ENCODE peak calls at places on chromosome 12, in four cellular contexts. One of them, this sample, is unnamed.

GRCh38 chr12:124543052-124543590 is 24.3 kb downstream of the NCOR2 start:
- DNase-seq in K562: no peak
- DNase-seq in HepG2: no peak
- DNase-seq in GM12878: no peak
- DNase-seq in this sample: no peak

GRCh38 chr12:65603428-65604351 is 220.6 kb upstream of the HMGA2 start:
- DNase-seq in K562: peak; percentile 30
- DNase-seq in HepG2: no peak
- DNase-seq in GM12878: no peak
- DNase-seq in this sample: peak; percentile 50

GRCh38 chr12:5522358-5523335 is 90.7 kb downstream of the NTF3 start:
- DNase-seq in K562: no peak
- DNase-seq in HepG2: no peak
- DNase-seq in GM12878: no peak
- DNase-seq in this sample: no peak

GRCh38 chr12:93107943-93108342 is 178.8 kb upstream of the EEA1 start:
- DNase-seq in K562: no peak
- DNase-seq in HepG2: no peak
- DNase-seq in GM12878: no peak
- DNase-seq in this sample: no peak

GRCh38 chr12:90338365-90338764 is 616.6 kb downstream of the CCER1 start:
- DNase-seq in K562: no peak
- DNase-seq in HepG2: no peak
- DNase-seq in GM12878: no peak
- DNase-seq in this sample: peak; percentile 73

GRCh38 chr12:2531371-2531770 is 263.4 kb upstream of the FKBP4 start:
- DNase-seq in K562: no peak
- DNase-seq in HepG2: no peak
- DNase-seq in GM12878: no peak
- DNase-seq in this sample: peak; percentile 9

GRCh38 chr12:132160671-132161045 is 16.4 kb downstream of the NOC4L start:
- DNase-seq in K562: no peak
- DNase-seq in HepG2: no peak
- DNase-seq in GM12878: no peak
- DNase-seq in this sample: no peak

GRCh38 chr12:105933671-105934665 is 204.8 kb downstream of the NUAK1 start:
- DNase-seq in K562: no peak
- DNase-seq in HepG2: no peak
- DNase-seq in GM12878: no peak
- DNase-seq in this sample: no peak

GRCh38 chr12:6083606-6084005 is 40.9 kb downstream of the VWF start:
- DNase-seq in K562: no peak
- DNase-seq in HepG2: no peak
- DNase-seq in GM12878: no peak
- DNase-seq in this sample: no peak

GRCh38 chr12:67649165-67650126 is 901 bp downstream of the DYRK2 start:
- DNase-seq in K562: peak; percentile 27
- DNase-seq in HepG2: no peak
- DNase-seq in GM12878: no peak
- DNase-seq in this sample: peak; percentile 32

GRCh38 chr12:14239350-14239934 is 126.0 kb upstream of the ATF7IP start:
- DNase-seq in K562: no peak
- DNase-seq in HepG2: peak; percentile 85
- DNase-seq in GM12878: peak; percentile 86
- DNase-seq in this sample: peak; percentile 67

GRCh38 chr12:48973992-48974673 is 2.6 kb upstream of the WNT10B start:
- DNase-seq in K562: peak; percentile 72
- DNase-seq in HepG2: no peak
- DNase-seq in GM12878: no peak
- DNase-seq in this sample: peak; percentile 81

GRCh38 chr12:61676520-61676919 is 583.7 kb upstream of the USP15 start:
- DNase-seq in K562: no peak
- DNase-seq in HepG2: no peak
- DNase-seq in GM12878: no peak
- DNase-seq in this sample: no peak

GRCh38 chr12:123937707-123938600 is 34.7 kb downstream of the CCDC92 start:
- DNase-seq in K562: no peak
- DNase-seq in HepG2: no peak
- DNase-seq in GM12878: no peak
- DNase-seq in this sample: no peak

GRCh38 chr12:88111074-88111652 is 30.7 kb downstream of the CEP290 start:
- DNase-seq in K562: peak; percentile 25
- DNase-seq in HepG2: peak; percentile 24
- DNase-seq in GM12878: peak; percentile 2
- DNase-seq in this sample: peak; percentile 57

GRCh38 chr12:542290-543113 is 82.8 kb downstream of the B4GALNT3 start:
- DNase-seq in K562: no peak
- DNase-seq in HepG2: no peak
- DNase-seq in GM12878: no peak
- DNase-seq in this sample: no peak

GRCh38 chr12:55972045-55972843 is 1.6 kb upstream of the RAB5B start:
- DNase-seq in K562: peak; percentile 48
- DNase-seq in HepG2: peak; percentile 60
- DNase-seq in GM12878: no peak
- DNase-seq in this sample: peak; percentile 46

GRCh38 chr12:122190842-122191668 is 8.1 kb downstream of the LRRC43 start:
- DNase-seq in K562: peak; percentile 88
- DNase-seq in HepG2: peak; percentile 60
- DNase-seq in GM12878: peak; percentile 9
- DNase-seq in this sample: peak; percentile 88

GRCh38 chr12:76863005-76863670 is 15.7 kb downstream of the CSRP2 start:
- DNase-seq in K562: no peak
- DNase-seq in HepG2: no peak
- DNase-seq in GM12878: no peak
- DNase-seq in this sample: no peak

GRCh38 chr12:58519839-58520238 is 400.5 kb downstream of the LRIG3 start:
- DNase-seq in K562: no peak
- DNase-seq in HepG2: no peak
- DNase-seq in GM12878: no peak
- DNase-seq in this sample: no peak

GRCh38 chr12:6703631-6704030 is 3.0 kb upstream of the PIANP start:
- DNase-seq in K562: peak; percentile 44
- DNase-seq in HepG2: peak; percentile 31
- DNase-seq in GM12878: no peak
- DNase-seq in this sample: peak; percentile 69

GRCh38 chr12:78970041-78970440 is 105.5 kb downstream of the SYT1 start:
- DNase-seq in K562: no peak
- DNase-seq in HepG2: no peak
- DNase-seq in GM12878: no peak
- DNase-seq in this sample: no peak

GRCh38 chr12:2396448-2396871 is 343.7 kb downstream of the CACNA1C start:
- DNase-seq in K562: no peak
- DNase-seq in HepG2: no peak
- DNase-seq in GM12878: no peak
- DNase-seq in this sample: no peak

GRCh38 chr12:25811656-25812126 is 146.8 kb upstream of the RASSF8 start:
- DNase-seq in K562: no peak
- DNase-seq in HepG2: no peak
- DNase-seq in GM12878: peak; percentile 52
- DNase-seq in this sample: no peak

GRCh38 chr12:122126713-122127597 is 47.1 kb downstream of the IL31 start:
- DNase-seq in K562: no peak
- DNase-seq in HepG2: peak; percentile 73
- DNase-seq in GM12878: no peak
- DNase-seq in this sample: peak; percentile 47

GRCh38 chr12:58369576-58369975 is 428.2 kb downstream of the ATP23 start:
- DNase-seq in K562: no peak
- DNase-seq in HepG2: no peak
- DNase-seq in GM12878: no peak
- DNase-seq in this sample: no peak

GRCh38 chr12:123264642-123265041 is 7.0 kb downstream of the CDK2AP1 start:
- DNase-seq in K562: peak; percentile 34
- DNase-seq in HepG2: peak; percentile 39
- DNase-seq in GM12878: no peak
- DNase-seq in this sample: peak; percentile 74

GRCh38 chr12:19186722-19187661 is 57.5 kb downstream of the PLEKHA5 start:
- DNase-seq in K562: peak; percentile 41
- DNase-seq in HepG2: peak; percentile 45
- DNase-seq in GM12878: no peak
- DNase-seq in this sample: peak; percentile 77

GRCh38 chr12:110102255-110102654 is 21.9 kb upstream of the IFT81 start:
- DNase-seq in K562: peak; percentile 87
- DNase-seq in HepG2: peak; percentile 92
- DNase-seq in GM12878: no peak
- DNase-seq in this sample: peak; percentile 98

GRCh38 chr12:8996682-8997405 is 7.5 kb downstream of the KLRG1 start:
- DNase-seq in K562: peak; percentile 55
- DNase-seq in HepG2: no peak
- DNase-seq in GM12878: peak; percentile 77
- DNase-seq in this sample: no peak

GRCh38 chr12:78406776-78407335 is 457.7 kb upstream of the SYT1 start:
- DNase-seq in K562: no peak
- DNase-seq in HepG2: no peak
- DNase-seq in GM12878: peak; percentile 5
- DNase-seq in this sample: no peak

GRCh38 chr12:132143328-132144071 is 619 bp downstream of the DDX51 start:
- DNase-seq in K562: peak; percentile 24
- DNase-seq in HepG2: no peak
- DNase-seq in GM12878: no peak
- DNase-seq in this sample: peak; percentile 35

GRCh38 chr12:123931686-123932321 is 40.8 kb downstream of the CCDC92 start:
- DNase-seq in K562: no peak
- DNase-seq in HepG2: no peak
- DNase-seq in GM12878: no peak
- DNase-seq in this sample: no peak

GRCh38 chr12:98408681-98409080 is 106.7 kb upstream of the TMPO start:
- DNase-seq in K562: no peak
- DNase-seq in HepG2: no peak
- DNase-seq in GM12878: no peak
- DNase-seq in this sample: no peak

GRCh38 chr12:1488908-1489381 is 105.4 kb downstream of the FBXL14 start:
- DNase-seq in K562: no peak
- DNase-seq in HepG2: no peak
- DNase-seq in GM12878: no peak
- DNase-seq in this sample: peak; percentile 21

GRCh38 chr12:4978737-4979136 is 64.9 kb upstream of the KCNA5 start:
- DNase-seq in K562: no peak
- DNase-seq in HepG2: no peak
- DNase-seq in GM12878: no peak
- DNase-seq in this sample: no peak

GRCh38 chr12:79400481-79400880 is 290.3 kb downstream of the PAWR start:
- DNase-seq in K562: no peak
- DNase-seq in HepG2: no peak
- DNase-seq in GM12878: no peak
- DNase-seq in this sample: no peak

DNA sequence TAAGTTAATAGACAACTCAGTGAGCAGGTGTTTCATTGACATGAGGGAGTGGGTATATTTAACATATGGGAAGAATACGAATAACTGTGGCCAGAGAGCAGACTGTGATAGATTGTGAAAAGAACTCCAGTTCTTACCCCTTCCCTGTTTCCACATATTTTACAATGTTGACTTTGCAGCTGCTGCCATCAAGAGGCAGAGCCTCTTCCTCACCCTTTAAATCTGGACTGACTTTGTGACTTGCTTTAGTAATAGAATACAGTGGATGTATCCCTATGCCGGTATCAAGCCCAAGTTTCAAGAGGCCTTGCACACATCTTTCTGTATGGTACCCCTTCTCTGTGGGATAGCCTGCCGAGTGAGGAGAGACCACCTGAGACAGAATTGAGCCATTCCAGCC is 356.7 kb downstream of the ETNK1 start:
- DNase-seq in K562: peak; percentile 4
- DNase-seq in HepG2: no peak
- DNase-seq in GM12878: no peak
- DNase-seq in this sample: peak; percentile 27
- TF ChIP-seq CTCF in K562: peak; percentile 10
- TF ChIP-seq CTCF in HepG2: no peak
- TF ChIP-seq CTCF in GM12878: no peak
- TF ChIP-seq CTCF in this sample: no peak

GRCh38 chr12:47811070-47811391 is 8.7 kb downstream of the HDAC7 start:
- DNase-seq in K562: no peak
- DNase-seq in HepG2: no peak
- DNase-seq in GM12878: no peak
- DNase-seq in this sample: peak; percentile 43

GRCh38 chr12:47811581-47812484 is 7.9 kb downstream of the HDAC7 start:
- DNase-seq in K562: no peak
- DNase-seq in HepG2: no peak
- DNase-seq in GM12878: no peak
- DNase-seq in this sample: no peak

GRCh38 chr12:47812797-47813490 is 6.8 kb downstream of the HDAC7 start:
- DNase-seq in K562: peak; percentile 92
- DNase-seq in HepG2: peak; percentile 36
- DNase-seq in GM12878: peak; percentile 73
- DNase-seq in this sample: peak; percentile 95

GRCh38 chr12:47814539-47815170 is 5.0 kb downstream of the HDAC7 start:
- DNase-seq in K562: no peak
- DNase-seq in HepG2: no peak
- DNase-seq in GM12878: no peak
- DNase-seq in this sample: no peak

DNA sequence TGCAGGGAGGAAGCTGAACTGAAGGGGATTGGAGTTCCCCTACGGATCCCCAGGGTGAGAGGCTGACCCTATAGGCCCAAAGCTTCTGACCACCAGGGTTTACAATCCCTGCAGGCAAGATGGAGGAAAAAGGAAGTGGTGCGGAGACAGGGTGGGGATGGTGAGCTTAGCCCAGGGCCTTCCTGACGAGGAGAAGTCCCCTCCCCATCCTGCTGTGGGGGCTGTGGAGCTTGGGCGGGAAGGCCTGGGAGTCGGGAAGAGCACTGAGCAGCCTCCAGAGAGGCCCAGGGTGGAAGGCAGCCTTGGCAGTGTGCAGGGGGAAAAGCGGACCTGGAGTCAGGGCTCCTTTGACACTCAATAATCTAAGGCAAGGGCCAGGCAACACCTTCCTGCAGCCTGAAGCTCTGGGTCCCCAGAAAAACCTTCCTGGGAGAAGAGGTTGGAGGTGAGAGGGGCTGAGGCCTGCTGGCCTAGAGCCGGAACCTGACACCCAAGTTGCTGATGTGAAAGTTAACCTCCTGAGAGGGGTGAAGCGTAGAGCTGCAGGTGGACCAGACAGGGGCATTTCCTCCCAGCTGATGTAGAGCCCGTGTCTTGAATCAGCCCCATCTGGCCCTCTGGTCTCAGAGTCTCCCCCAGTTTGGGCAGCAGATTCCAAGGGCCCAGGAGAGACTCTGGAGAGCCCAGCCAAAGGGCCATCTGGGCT is 6.1 kb downstream of the HDAC7 start:
- DNase-seq in K562: no peak
- DNase-seq in HepG2: no peak
- DNase-seq in GM12878: no peak
- DNase-seq in this sample: peak; percentile 57
- TF ChIP-seq CREB1 in K562: no peak
- TF ChIP-seq CREB1 in HepG2: no peak
- TF ChIP-seq CREB1 in GM12878: peak; percentile 9
- TF ChIP-seq CREB1 in this sample: no peak

GRCh38 chr12:102966200-102966941 is 8.9 kb downstream of the ASCL1 start:
- DNase-seq in K562: no peak
- DNase-seq in HepG2: no peak
- DNase-seq in GM12878: no peak
- DNase-seq in this sample: no peak
- TF ChIP-seq CTCF in K562: no peak
- TF ChIP-seq CTCF in HepG2: no peak
- TF ChIP-seq CTCF in GM12878: no peak
- TF ChIP-seq CTCF in this sample: no peak

GRCh38 chr12:13211859-13212664 is 15.5 kb downstream of the EMP1 start:
- DNase-seq in K562: peak; percentile 62
- DNase-seq in HepG2: peak; percentile 47
- DNase-seq in GM12878: no peak
- DNase-seq in this sample: peak; percentile 92
- TF ChIP-seq CREB1 in K562: no peak
- TF ChIP-seq CREB1 in HepG2: no peak
- TF ChIP-seq CREB1 in GM12878: no peak
- TF ChIP-seq CREB1 in this sample: no peak

GRCh38 chr12:15726029-15726756 is 63.0 kb downstream of the EPS8 start:
- DNase-seq in K562: no peak
- DNase-seq in HepG2: no peak
- DNase-seq in GM12878: no peak
- DNase-seq in this sample: no peak
- TF ChIP-seq CTCF in K562: no peak
- TF ChIP-seq CTCF in HepG2: no peak
- TF ChIP-seq CTCF in GM12878: no peak
- TF ChIP-seq CTCF in this sample: no peak